ENCODE peak calls at places on chromosomes 11 and 22, in four cellular contexts. H is foreskin fibroblast, Y is mesendoderm, F is astrocyte of the spinal cord. C is an unnamed sample.

GRCh38 chr11:17692006-17692405 is 27.4 kb upstream of the MYOD1 start:
- DNase-seq in Y (no peak), H (no peak), F (no peak), C (no peak)

GRCh38 chr11:12777208-12777874 is 103.1 kb downstream of the TEAD1 start:
- DNase-seq in F (peak; percentile 46), H (peak; percentile 82), Y (no peak), C (no peak)

GRCh38 chr22:26364066-26365015 is 64.7 kb upstream of the ASPHD2 start:
- DNase-seq in H (peak; percentile 85), F (peak; percentile 76), Y (peak; percentile 96), C (no peak)

GRCh38 chr11:12007230-12007593 is 1.2 kb downstream of the DKK3 start:
- DNase-seq in H (no peak), Y (no peak), F (no peak), C (no peak)

GRCh38 chr11:64853709-64854108 is 9.3 kb upstream of the CDC42BPG start:
- DNase-seq in H (no peak), F (no peak), Y (no peak), C (no peak)

GRCh38 chr22:41096841-41097240 is 4.4 kb downstream of the EP300 start:
- DNase-seq in Y (no peak), F (no peak), H (no peak), C (no peak)

GRCh38 chr11:65500262-65501004 is 1.6 kb downstream of the MALAT1 start:
- DNase-seq in H (peak; percentile 58), F (peak; percentile 65), Y (peak; percentile 73), C (no peak)

GRCh38 chr11:13334068-13334785 is 56.6 kb downstream of the BMAL1 start:
- DNase-seq in H (peak; percentile 24), F (no peak), Y (no peak), C (no peak)

GRCh38 chr22:44532466-44533025 is 34.5 kb upstream of the RTL6 start:
- DNase-seq in Y (no peak), H (no peak), F (no peak), C (no peak)

GRCh38 chr11:85307381-85307780 is 319.8 kb downstream of the DLG2 start:
- DNase-seq in H (no peak), Y (no peak), F (peak; percentile 10), C (no peak)

GRCh38 chr11:2885017-2885675 is 429 bp downstream of the CDKN1C start:
- DNase-seq in F (peak; percentile 42), Y (peak; percentile 68), H (peak; percentile 81), C (no peak)

GRCh38 chr11:75035911-75036536 is 47.3 kb downstream of the NEU3 start:
- DNase-seq in F (no peak), Y (peak; percentile 51), H (peak; percentile 57), C (peak; percentile 91)

GRCh38 chr11:34104680-34105078 is 750 bp upstream of the NAT10 start:
- DNase-seq in Y (no peak), H (peak; percentile 35), F (no peak), C (no peak)
- H3K4me3 ChIP-seq in Y (peak overlapping the region; percentile 48), H (peak overlapping the region; percentile 87), F (peak overlapping the region; percentile 92), C (peak overlapping the region; percentile 74)

DNA sequence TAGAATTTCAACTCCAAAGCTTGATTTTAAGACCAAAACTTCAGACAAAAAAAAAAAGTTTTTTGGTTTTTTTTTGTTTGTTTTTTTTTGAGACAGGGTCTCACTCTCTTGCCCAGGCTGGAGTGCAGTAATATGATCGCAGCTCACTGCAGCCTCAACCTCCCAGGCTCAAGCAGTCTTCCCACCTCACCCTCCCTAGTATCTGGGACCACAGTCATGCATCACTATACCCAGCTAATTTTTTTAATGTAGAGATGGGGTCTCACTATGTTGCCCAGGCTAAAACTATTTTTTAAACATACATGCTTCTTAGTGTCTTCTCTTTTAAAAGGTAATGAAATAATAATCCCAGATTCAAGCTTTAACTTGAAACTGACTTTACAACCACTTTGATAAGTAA is 35.4 kb upstream of the GRK2 start:
- DNase-seq in Y (no peak), F (no peak), H (no peak), C (no peak)
- H3K4me3 ChIP-seq in Y (no peak overlapping the region), F (no peak overlapping the region), H (no peak overlapping the region), C (no peak overlapping the region)

GRCh38 chr11:32437406-32438345 is 2.3 kb upstream of the WT1 start:
- DNase-seq in H (no peak), F (no peak), Y (peak; percentile 74), C (no peak)
- H3K4me3 ChIP-seq in H (no peak overlapping the region), F (no peak overlapping the region), Y (peak overlapping the region; percentile 28), C (no peak overlapping the region)

GRCh38 chr11:9906043-9906791 is 242.3 kb downstream of the SWAP70 start:
- DNase-seq in F (peak; percentile 87), H (peak; percentile 96), Y (peak; percentile 99), C (no peak)
- H3K4me3 ChIP-seq in F (no peak overlapping the region), H (no peak overlapping the region), Y (no peak overlapping the region), C (no peak overlapping the region)

GRCh38 chr11:108037211-108037610 is 28.5 kb downstream of the CUL5 start:
- DNase-seq in F (no peak), H (no peak), Y (no peak), C (no peak)

GRCh38 chr11:108034034-108034433 is 25.3 kb downstream of the CUL5 start:
- DNase-seq in Y (no peak), F (no peak), H (no peak), C (no peak)

GRCh38 chr11:108034952-108035351 is 26.3 kb downstream of the CUL5 start:
- DNase-seq in F (no peak), H (no peak), Y (no peak), C (no peak)

GRCh38 chr11:108037636-108038035 is 28.9 kb downstream of the CUL5 start:
- DNase-seq in H (peak; percentile 32), Y (no peak), F (no peak), C (no peak)

DNA sequence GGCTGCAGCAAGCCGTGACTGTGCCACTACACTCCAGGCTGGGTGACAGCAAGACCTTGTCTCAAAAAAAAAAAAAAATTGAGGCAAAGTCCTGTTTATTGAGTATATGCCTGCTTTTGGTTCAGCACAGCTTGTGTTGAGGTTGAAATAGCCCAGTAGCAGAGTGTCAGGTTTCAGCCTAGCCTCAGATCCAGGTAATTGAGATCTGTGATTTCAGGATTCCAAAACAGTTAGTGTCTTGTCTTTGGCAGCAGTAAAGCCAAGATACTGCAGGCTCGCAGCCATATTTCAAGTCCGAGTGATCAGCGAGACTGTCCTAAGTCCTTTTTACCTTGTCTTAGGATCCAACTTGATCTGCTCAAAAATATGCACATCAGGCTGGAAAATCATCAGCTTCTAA is 27.0 kb downstream of the CUL5 start:
- DNase-seq in Y (peak; percentile 31), F (peak; percentile 17), H (no peak), C (no peak)
- H3K4me3 ChIP-seq in Y (no peak overlapping the region), F (no peak overlapping the region), H (no peak overlapping the region), C (no peak overlapping the region)

GRCh38 chr11:130114726-130115125 is 44.9 kb upstream of the ST14 start:
- DNase-seq in Y (no peak), F (no peak), H (no peak), C (no peak)
- H3K4me3 ChIP-seq in Y (no peak overlapping the region), F (no peak overlapping the region), H (no peak overlapping the region), C (no peak overlapping the region)

GRCh38 chr11:44568706-44569473 is 3.4 kb downstream of the CD82 start:
- DNase-seq in H (peak; percentile 95), F (peak; percentile 96), Y (no peak), C (peak; percentile 94)
- H3K4me3 ChIP-seq in H (no peak overlapping the region), F (peak overlapping the region; percentile 3), Y (no peak overlapping the region), C (no peak overlapping the region)